ENCODE peak calls at places on chromosomes 7 and 10, in six cellular contexts. One of them, this sample, is unnamed.

GRCh38 chr10:74460812-74461211 is 309.8 kb downstream of the ADK start:
- DNase-seq in NCI-H146: no peak
- DNase-seq in psoas muscle: no peak
- DNase-seq in NCI-H187: no peak
- DNase-seq in tibial artery: no peak
- DNase-seq in heart right ventricle: no peak
- DNase-seq in this sample: no peak

GRCh38 chr7:36219429-36219828 is 66.4 kb downstream of the EEPD1 start:
- DNase-seq in psoas muscle: no peak
- DNase-seq in NCI-H146: no peak
- DNase-seq in NCI-H187: no peak
- DNase-seq in tibial artery: no peak
- DNase-seq in heart right ventricle: no peak
- DNase-seq in this sample: no peak

GRCh38 chr10:87935290-87936141 is 72.1 kb downstream of the PTEN start:
- DNase-seq in psoas muscle: no peak
- DNase-seq in heart right ventricle: no peak
- DNase-seq in NCI-H146: no peak
- DNase-seq in NCI-H187: no peak
- DNase-seq in tibial artery: no peak
- DNase-seq in this sample: no peak

GRCh38 chr7:111108526-111108925 is 17.6 kb downstream of the LRRN3 start:
- DNase-seq in psoas muscle: no peak
- DNase-seq in NCI-H146: peak
- DNase-seq in tibial artery: no peak
- DNase-seq in NCI-H187: no peak
- DNase-seq in heart right ventricle: no peak
- DNase-seq in this sample: no peak

GRCh38 chr7:42227931-42228591 is 8.9 kb downstream of the GLI3 start:
- DNase-seq in psoas muscle: peak
- DNase-seq in heart right ventricle: no peak
- DNase-seq in NCI-H187: no peak
- DNase-seq in tibial artery: no peak
- DNase-seq in NCI-H146: no peak
- DNase-seq in this sample: peak

GRCh38 chr7:30159698-30160143 is 24.9 kb downstream of the MTURN start:
- DNase-seq in psoas muscle: no peak
- DNase-seq in NCI-H187: no peak
- DNase-seq in NCI-H146: peak
- DNase-seq in heart right ventricle: no peak
- DNase-seq in tibial artery: no peak
- DNase-seq in this sample: no peak

GRCh38 chr7:5638994-5639393 is 142.5 kb downstream of the RNF216 start:
- DNase-seq in psoas muscle: no peak
- DNase-seq in NCI-H187: no peak
- DNase-seq in tibial artery: no peak
- DNase-seq in NCI-H146: no peak
- DNase-seq in heart right ventricle: no peak
- DNase-seq in this sample: no peak

GRCh38 chr10:84493951-84494848 is 165.8 kb downstream of the CCSER2 start:
- DNase-seq in tibial artery: no peak
- DNase-seq in psoas muscle: no peak
- DNase-seq in heart right ventricle: no peak
- DNase-seq in NCI-H187: no peak
- DNase-seq in NCI-H146: peak
- DNase-seq in this sample: no peak

GRCh38 chr7:24384362-24385030 is 100.5 kb downstream of the NPY start:
- DNase-seq in tibial artery: no peak
- DNase-seq in heart right ventricle: no peak
- DNase-seq in NCI-H187: no peak
- DNase-seq in psoas muscle: no peak
- DNase-seq in NCI-H146: no peak
- DNase-seq in this sample: no peak

GRCh38 chr7:157017639-157018327 is 7.3 kb upstream of the MNX1 start:
- DNase-seq in NCI-H187: no peak
- DNase-seq in NCI-H146: no peak
- DNase-seq in tibial artery: no peak
- DNase-seq in heart right ventricle: no peak
- DNase-seq in psoas muscle: no peak
- DNase-seq in this sample: no peak

GRCh38 chr10:5047912-5048628 is 44.4 kb upstream of the AKR1C2 start:
- DNase-seq in psoas muscle: no peak
- DNase-seq in heart right ventricle: no peak
- DNase-seq in NCI-H187: no peak
- DNase-seq in tibial artery: no peak
- DNase-seq in NCI-H146: no peak
- DNase-seq in this sample: no peak

GRCh38 chr7:43721193-43721806 is 8.0 kb downstream of the COA1 start:
- DNase-seq in NCI-H146: peak
- DNase-seq in heart right ventricle: peak
- DNase-seq in tibial artery: no peak
- DNase-seq in NCI-H187: no peak
- DNase-seq in psoas muscle: no peak
- DNase-seq in this sample: no peak

GRCh38 chr7:12258074-12258473 is 47.0 kb downstream of the TMEM106B start:
- DNase-seq in tibial artery: no peak
- DNase-seq in NCI-H146: no peak
- DNase-seq in heart right ventricle: no peak
- DNase-seq in psoas muscle: no peak
- DNase-seq in NCI-H187: no peak
- DNase-seq in this sample: no peak

GRCh38 chr7:103704701-103705100 is 258.7 kb upstream of the SLC26A5 start:
- DNase-seq in NCI-H146: no peak
- DNase-seq in heart right ventricle: no peak
- DNase-seq in tibial artery: no peak
- DNase-seq in psoas muscle: no peak
- DNase-seq in NCI-H187: no peak
- DNase-seq in this sample: no peak

GRCh38 chr10:24299587-24300258 is 90.8 kb downstream of the KIAA1217 start:
- DNase-seq in tibial artery: no peak
- DNase-seq in NCI-H187: no peak
- DNase-seq in NCI-H146: no peak
- DNase-seq in psoas muscle: no peak
- DNase-seq in heart right ventricle: no peak
- DNase-seq in this sample: no peak

GRCh38 chr7:2621948-2622640 is 9.7 kb upstream of the TTYH3 start:
- DNase-seq in NCI-H187: no peak
- DNase-seq in tibial artery: no peak
- DNase-seq in NCI-H146: no peak
- DNase-seq in heart right ventricle: peak
- DNase-seq in psoas muscle: no peak
- DNase-seq in this sample: no peak